ENCODE peak calls at places on chromosomes 6 and 20, in four cellular contexts. Y is upper lobe of right lung, M is heart right ventricle, E is right cardiac atrium. B is an unnamed sample.
A peak's percentile ranks its signal among the peaks of the same experiment; 100 is the strongest.

GRCh38 chr6:94099072-94099471 is 679.7 kb upstream of the EPHA7 start:
- DNase-seq in Y (no peak), E (no peak), M (no peak), B (no peak)

GRCh38 chr6:90468080-90468479 is 118.8 kb downstream of the MAP3K7 start:
- DNase-seq in M (no peak), E (no peak), Y (no peak), B (no peak)

GRCh38 chr20:32027653-32028052 is 17.4 kb downstream of the CCM2L start:
- DNase-seq in M (no peak), Y (no peak), E (no peak), B (no peak)

GRCh38 chr20:32523613-32524218 is 61.4 kb downstream of the NOL4L start:
- DNase-seq in M (no peak), E (no peak), Y (no peak), B (no peak)

GRCh38 chr20:36408219-36408618 is 102.1 kb downstream of the DLGAP4 start:
- DNase-seq in Y (no peak), E (peak; percentile 29), M (peak; percentile 19), B (no peak)

GRCh38 chr6:11354019-11354418 is 121.6 kb upstream of the NEDD9 start:
- DNase-seq in M (peak; percentile 31), Y (no peak), E (peak; percentile 68), B (peak; percentile 7)

GRCh38 chr6:108651781-108652227 is 91.1 kb downstream of the FOXO3 start:
- DNase-seq in E (no peak), M (no peak), Y (no peak), B (no peak)

GRCh38 chr20:47205577-47206123 is 150.8 kb downstream of the ZMYND8 start:
- DNase-seq in Y (peak; percentile 78), E (peak; percentile 71), M (peak; percentile 76), B (no peak)

GRCh38 chr6:125858427-125859320 is 67.9 kb downstream of the NCOA7 start:
- DNase-seq in Y (no peak), M (no peak), E (peak; percentile 36), B (no peak)

GRCh38 chr6:130981409-130981808 is 81.6 kb downstream of the EPB41L2 start:
- DNase-seq in Y (no peak), E (no peak), M (no peak), B (no peak)

GRCh38 chr20:54473340-54473739 is 2.1 kb upstream of the DOK5 start:
- DNase-seq in M (no peak), E (no peak), Y (no peak), B (no peak)

GRCh38 chr6:141969201-141969600 is 163.5 kb upstream of the GJE1 start:
- DNase-seq in E (no peak), M (no peak), Y (no peak), B (no peak)

GRCh38 chr20:23634985-23635767 is 2.6 kb downstream of the CST3 start:
- DNase-seq in M (no peak), E (peak; percentile 47), Y (no peak), B (no peak)
- H3K27ac ChIP-seq in M (no peak overlapping the region), E (peak overlapping the region; percentile 32), Y (no peak overlapping the region), B (no peak overlapping the region)

GRCh38 chr6:29731281-29731680 is 8.0 kb downstream of the HLA-F start:
- DNase-seq in Y (no peak), M (no peak), E (no peak), B (no peak)
- H3K27ac ChIP-seq in Y (no peak overlapping the region), M (no peak overlapping the region), E (no peak overlapping the region), B (no peak overlapping the region)

GRCh38 chr6:103153016-103153415 is 1706.7 kb downstream of the HACE1 start:
- DNase-seq in Y (no peak), E (no peak), M (no peak), B (no peak)
- H3K27ac ChIP-seq in Y (no peak overlapping the region), E (no peak overlapping the region), M (no peak overlapping the region), B (no peak overlapping the region)

GRCh38 chr20:51531141-51531710 is 11.3 kb downstream of the NFATC2 start:
- DNase-seq in Y (no peak), E (no peak), M (no peak), B (no peak)
- H3K27ac ChIP-seq in Y (no peak overlapping the region), E (peak overlapping the region; percentile 44), M (peak overlapping the region; percentile 87), B (peak overlapping the region; percentile 60)

GRCh38 chr6:151071295-151071694 is 168.5 kb upstream of the AKAP12 start:
- DNase-seq in Y (no peak), M (no peak), E (peak; percentile 67), B (no peak)
- H3K27ac ChIP-seq in Y (peak overlapping the region; percentile 63), M (peak overlapping the region; percentile 42), E (peak overlapping the region; percentile 68), B (no peak overlapping the region)

DNA sequence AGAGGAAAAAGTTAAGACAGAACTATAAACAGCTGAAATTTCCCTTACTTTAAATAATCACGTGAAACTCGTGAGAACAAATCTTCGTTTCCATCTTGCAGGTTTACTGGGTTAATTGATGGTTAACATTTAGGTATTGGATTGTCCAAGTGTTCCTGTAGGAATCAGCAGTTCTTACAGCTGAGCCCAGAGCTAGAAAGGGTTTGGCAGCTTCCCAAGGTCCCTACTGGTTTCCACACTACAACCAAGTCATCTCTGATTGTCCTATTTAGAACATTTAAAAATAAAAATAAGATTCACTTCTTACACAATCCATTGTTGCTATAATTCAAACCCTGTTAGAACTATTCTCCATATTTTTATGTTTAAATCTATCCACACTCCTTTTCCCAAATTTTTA is 15.8 kb downstream of the MPC1 start:
- DNase-seq in Y (no peak), E (no peak), M (no peak), B (no peak)
- H3K27ac ChIP-seq in Y (no peak overlapping the region), E (peak overlapping the region; percentile 64), M (no peak overlapping the region), B (no peak overlapping the region)

GRCh38 chr20:19338960-19339359 is 126.5 kb downstream of the SLC24A3 start:
- DNase-seq in Y (no peak), E (no peak), M (no peak), B (no peak)

GRCh38 chr20:19335341-19335740 is 122.9 kb downstream of the SLC24A3 start:
- DNase-seq in E (no peak), Y (no peak), M (no peak), B (no peak)

GRCh38 chr20:19336601-19337000 is 124.2 kb downstream of the SLC24A3 start:
- DNase-seq in E (no peak), M (no peak), Y (no peak), B (no peak)

GRCh38 chr20:19335916-19336315 is 123.5 kb downstream of the SLC24A3 start:
- DNase-seq in M (no peak), Y (no peak), E (no peak), B (no peak)

DNA sequence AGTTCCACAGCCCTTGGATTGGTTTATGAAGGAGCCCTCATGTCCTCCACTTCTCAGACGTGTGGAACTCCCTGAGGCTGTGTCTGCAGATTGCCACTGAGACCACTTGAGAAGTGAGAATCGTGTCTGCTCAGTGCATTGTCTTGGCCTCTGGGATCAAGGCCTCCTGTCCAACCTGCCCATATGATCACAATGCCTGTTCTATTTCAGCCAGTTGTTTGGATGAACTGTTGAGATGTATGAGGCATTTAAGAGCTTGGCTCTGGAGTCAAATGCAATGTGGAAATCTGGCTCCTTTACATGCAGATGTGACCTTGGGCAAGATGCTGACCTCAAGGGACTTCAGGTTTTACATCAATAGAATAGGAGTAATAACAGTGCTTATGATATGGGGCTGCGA is 125.9 kb downstream of the SLC24A3 start:
- DNase-seq in E (no peak), M (no peak), Y (no peak), B (no peak)
- H3K27ac ChIP-seq in E (no peak overlapping the region), M (no peak overlapping the region), Y (no peak overlapping the region), B (no peak overlapping the region)

GRCh38 chr6:42778072-42778471 is 3.8 kb upstream of the BICRAL start:
- DNase-seq in E (no peak), M (no peak), Y (no peak), B (no peak)
- H3K27ac ChIP-seq in E (no peak overlapping the region), M (no peak overlapping the region), Y (no peak overlapping the region), B (no peak overlapping the region)

GRCh38 chr6:136052046-136052445 is 198.1 kb downstream of the MTFR2 start:
- DNase-seq in E (no peak), M (no peak), Y (no peak), B (no peak)
- H3K27ac ChIP-seq in E (no peak overlapping the region), M (peak overlapping the region; percentile 79), Y (no peak overlapping the region), B (no peak overlapping the region)

DNA sequence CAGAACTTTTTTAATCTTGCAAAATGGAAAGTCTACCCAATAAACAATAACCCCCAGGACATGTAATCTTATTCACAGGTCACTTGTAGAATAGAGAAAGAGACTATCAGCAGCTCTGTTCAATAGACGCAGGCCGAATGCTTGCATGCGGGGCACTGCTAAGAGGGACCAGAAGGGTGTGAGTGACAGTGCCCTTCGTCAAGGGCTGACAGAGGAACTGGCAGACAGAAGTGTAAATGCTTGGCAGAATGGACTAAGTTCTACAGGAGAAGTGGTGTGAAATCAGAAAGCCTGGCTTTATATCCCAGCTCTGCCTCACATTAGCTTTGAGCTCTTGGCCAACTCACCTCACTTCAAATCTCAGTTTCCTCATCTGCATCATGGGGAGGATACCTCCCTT is 21.0 kb downstream of the DDO start:
- DNase-seq in M (no peak), Y (no peak), E (no peak), B (no peak)
- H3K27ac ChIP-seq in M (no peak overlapping the region), Y (no peak overlapping the region), E (peak overlapping the region; percentile 63), B (no peak overlapping the region)

B was measured in caudate nucleus.